ENCODE peak calls at places on chromosomes 3 and 15, in four cellular contexts. Z, R, V and N are unnamed samples.

GRCh38 chr3:48405343-48405881 is 24.5 kb downstream of the PLXNB1 start:
- DNase-seq in Z (no peak), R (no peak), V (no peak), N (no peak)

GRCh38 chr3:71689305-71689704 is 35.9 kb downstream of the EIF4E3 start:
- DNase-seq in Z (no peak), R (no peak), V (no peak), N (no peak)

GRCh38 chr3:101695779-101696372 is 9.4 kb upstream of the RPL24 start:
- DNase-seq in Z (no peak), R (no peak), V (peak), N (peak)

GRCh38 chr3:153311531-153311930 is 149.5 kb downstream of the RAP2B start:
- DNase-seq in Z (no peak), R (no peak), V (no peak), N (no peak)

GRCh38 chr3:130789678-130790340 is 43.2 kb upstream of the PIK3R4 start:
- DNase-seq in Z (peak), R (no peak), V (no peak), N (no peak)

GRCh38 chr3:171142985-171143384 is 116.5 kb upstream of the SLC2A2 start:
- DNase-seq in Z (no peak), R (no peak), V (no peak), N (no peak)

GRCh38 chr15:40222146-40222545 is 16.7 kb upstream of the PAK6 start:
- DNase-seq in Z (no peak), R (no peak), V (no peak), N (no peak)

GRCh38 chr15:60370105-60370803 is 27.5 kb downstream of the ANXA2 start:
- DNase-seq in Z (no peak), R (no peak), V (no peak), N (no peak)

GRCh38 chr3:151305778-151306157 is 10.9 kb downstream of the GPR87 start:
- DNase-seq in Z (no peak), R (no peak), V (no peak), N (no peak)

GRCh38 chr3:194739498-194740284 is 54.0 kb downstream of the FAM43A start:
- DNase-seq in Z (no peak), R (no peak), V (peak), N (no peak)

GRCh38 chr15:46576611-46577010 is 941.8 kb downstream of the SQOR start:
- DNase-seq in Z (no peak), R (no peak), V (no peak), N (no peak)

GRCh38 chr3:156382458-156383346 is 172.2 kb downstream of the SSR3 start:
- DNase-seq in Z (peak), R (no peak), V (peak), N (no peak)

GRCh38 chr3:43194490-43195115 is 88.7 kb upstream of the POMGNT2 start:
- DNase-seq in Z (no peak), R (no peak), V (no peak), N (no peak)

GRCh38 chr3:106333911-106334618 is 465.3 kb upstream of the CBLB start:
- DNase-seq in Z (no peak), R (no peak), V (no peak), N (no peak)
- TF ChIP-seq YY1 in Z (no peak), R (no peak), V (no peak), N (no peak)

GRCh38 chr3:134081211-134081610 is 51.5 kb upstream of the SLCO2A1 start:
- DNase-seq in Z (no peak), R (no peak), V (no peak), N (no peak)
- TF ChIP-seq YY1 in Z (no peak), R (no peak), V (no peak), N (no peak)

GRCh38 chr3:197501496-197501878 is 54.3 kb downstream of the BDH1 start:
- DNase-seq in Z (peak), R (no peak), V (no peak), N (no peak)

GRCh38 chr3:197500812-197501211 is 55.0 kb downstream of the BDH1 start:
- DNase-seq in Z (no peak), R (no peak), V (no peak), N (no peak)

GRCh38 chr3:197501879-197502620 is 53.7 kb downstream of the BDH1 start:
- DNase-seq in Z (no peak), R (peak), V (no peak), N (peak)

GRCh38 chr3:197498499-197499241 is 57.1 kb downstream of the BDH1 start:
- DNase-seq in Z (no peak), R (no peak), V (no peak), N (no peak)

DNA sequence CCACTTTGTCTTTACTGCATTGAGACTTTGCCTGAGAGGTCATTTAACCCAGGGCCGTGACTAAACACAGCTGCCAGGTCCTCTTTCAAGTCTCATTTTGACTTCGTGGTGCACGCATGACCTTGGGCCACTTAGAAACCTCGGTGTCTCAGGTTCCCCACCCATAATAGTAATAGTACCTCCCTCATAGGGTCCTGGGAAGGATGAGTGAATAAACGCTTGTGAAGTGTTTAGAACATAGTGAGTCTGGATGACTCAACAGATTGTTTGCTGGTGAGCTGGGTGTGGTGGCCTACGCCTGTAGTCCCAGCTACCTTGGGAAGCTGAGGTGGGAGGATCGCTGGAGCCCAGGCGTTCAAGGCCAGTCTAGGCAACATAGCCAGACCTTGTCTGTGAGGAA is 56.3 kb downstream of the BDH1 start:
- DNase-seq in Z (no peak), R (no peak), V (peak), N (no peak)
- TF ChIP-seq YY1 in Z (no peak), R (no peak), V (no peak), N (no peak)

GRCh38 chr15:90413411-90414379 is 25.7 kb downstream of the IQGAP1 start:
- DNase-seq in Z (no peak), R (no peak), V (no peak), N (no peak)
- TF ChIP-seq YY1 in Z (no peak), R (no peak), V (no peak), N (no peak)